ENCODE peak calls at places on chromosomes 5 and 9, in four cellular contexts. One of them, this sample, is unnamed.

GRCh38 chr5:28082610-28083009 is 1044.2 kb upstream of the CDH9 start:
- DNase-seq in GM12865: no peak
- DNase-seq in right lobe of liver: no peak
- DNase-seq in CD4-positive, alpha-beta memory T cell: no peak
- DNase-seq in this sample: peak; percentile 40

GRCh38 chr5:110869927-110870326 is 131.1 kb downstream of the SLC25A46 start:
- DNase-seq in CD4-positive, alpha-beta memory T cell: no peak
- DNase-seq in GM12865: no peak
- DNase-seq in right lobe of liver: no peak
- DNase-seq in this sample: no peak

GRCh38 chr9:111916234-111916645 is 19.6 kb downstream of the UGCG start:
- DNase-seq in CD4-positive, alpha-beta memory T cell: no peak
- DNase-seq in GM12865: peak; percentile 72
- DNase-seq in right lobe of liver: no peak
- DNase-seq in this sample: no peak

GRCh38 chr9:115359011-115359780 is 241.2 kb upstream of the TNC start:
- DNase-seq in CD4-positive, alpha-beta memory T cell: no peak
- DNase-seq in right lobe of liver: no peak
- DNase-seq in GM12865: no peak
- DNase-seq in this sample: no peak

GRCh38 chr5:2017540-2018389 is 135.0 kb upstream of the IRX4 start:
- DNase-seq in CD4-positive, alpha-beta memory T cell: peak; percentile 12
- DNase-seq in right lobe of liver: no peak
- DNase-seq in GM12865: peak; percentile 49
- DNase-seq in this sample: no peak

GRCh38 chr5:43602456-43602817 is 543 bp upstream of the NNT start:
- DNase-seq in GM12865: peak; percentile 53
- DNase-seq in CD4-positive, alpha-beta memory T cell: peak; percentile 31
- DNase-seq in right lobe of liver: no peak
- DNase-seq in this sample: no peak

GRCh38 chr5:32642276-32643002 is 57.1 kb downstream of the SUB1 start:
- DNase-seq in GM12865: no peak
- DNase-seq in right lobe of liver: no peak
- DNase-seq in CD4-positive, alpha-beta memory T cell: no peak
- DNase-seq in this sample: no peak

GRCh38 chr9:127854169-127854833 is at the start of gene ENG:
- DNase-seq in GM12865: no peak
- DNase-seq in CD4-positive, alpha-beta memory T cell: no peak
- DNase-seq in right lobe of liver: peak; percentile 76
- DNase-seq in this sample: no peak

GRCh38 chr9:18438300-18438925 is 35.5 kb upstream of the ADAMTSL1 start:
- DNase-seq in CD4-positive, alpha-beta memory T cell: no peak
- DNase-seq in right lobe of liver: peak; percentile 54
- DNase-seq in GM12865: no peak
- DNase-seq in this sample: no peak

GRCh38 chr5:180816608-180817534 is 14.3 kb upstream of the MGAT1 start:
- DNase-seq in GM12865: no peak
- DNase-seq in right lobe of liver: no peak
- DNase-seq in CD4-positive, alpha-beta memory T cell: no peak
- DNase-seq in this sample: no peak

GRCh38 chr5:63401434-63402046 is 560.7 kb downstream of the HTR1A start:
- DNase-seq in GM12865: peak; percentile 63
- DNase-seq in right lobe of liver: peak; percentile 65
- DNase-seq in CD4-positive, alpha-beta memory T cell: no peak
- DNase-seq in this sample: peak; percentile 33

GRCh38 chr9:79352322-79352721 is 219.4 kb upstream of the TLE4 start:
- DNase-seq in right lobe of liver: no peak
- DNase-seq in GM12865: no peak
- DNase-seq in CD4-positive, alpha-beta memory T cell: no peak
- DNase-seq in this sample: no peak

DNA sequence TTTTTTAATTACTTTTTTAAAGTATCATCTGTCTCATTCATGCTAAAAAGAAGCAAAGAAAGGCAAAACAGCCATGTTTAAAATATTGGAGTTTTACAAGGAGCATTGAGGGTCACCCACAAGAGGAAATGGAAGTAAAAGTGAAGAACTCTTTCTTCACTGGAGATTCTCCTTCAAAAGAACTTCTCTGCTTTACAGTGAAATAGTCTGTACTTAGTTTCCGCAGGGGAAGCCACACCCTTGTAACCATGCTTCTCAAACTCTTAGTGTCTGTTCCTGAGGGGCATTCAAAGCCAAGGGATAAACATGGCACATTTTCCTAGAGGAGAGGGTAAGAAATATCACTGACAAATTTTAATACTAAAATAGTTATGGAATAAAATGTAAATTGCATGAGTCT is 8.6 kb downstream of the C9orf72 start:
- DNase-seq in GM12865: no peak
- DNase-seq in CD4-positive, alpha-beta memory T cell: no peak
- DNase-seq in right lobe of liver: no peak
- DNase-seq in this sample: no peak
- H3K4me3 ChIP-seq in GM12865: no peak overlapping the region
- H3K4me3 ChIP-seq in CD4-positive, alpha-beta memory T cell: no peak overlapping the region
- H3K4me3 ChIP-seq in right lobe of liver: no peak overlapping the region
- H3K4me3 ChIP-seq in this sample: no peak overlapping the region

DNA sequence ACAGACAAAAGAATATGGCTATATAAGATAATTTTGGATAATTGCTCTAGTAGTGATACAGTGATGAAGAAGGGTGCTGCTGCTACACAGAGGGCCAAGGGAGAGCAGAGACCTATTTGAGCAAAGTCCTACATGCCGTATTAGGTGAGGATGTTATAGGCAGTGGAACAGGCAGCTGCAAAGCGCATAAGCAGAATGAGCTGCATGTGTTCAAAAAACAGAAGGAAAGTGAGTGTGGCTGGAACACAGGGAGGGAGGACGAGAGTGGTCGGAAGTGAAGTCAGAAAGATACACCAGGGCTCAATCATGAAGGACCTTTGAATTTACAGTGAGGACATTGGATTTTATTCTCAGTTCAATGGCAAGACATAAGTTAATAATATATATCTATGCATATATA is 35.4 kb downstream of the ITGA2 start:
- DNase-seq in right lobe of liver: no peak
- DNase-seq in GM12865: no peak
- DNase-seq in CD4-positive, alpha-beta memory T cell: no peak
- DNase-seq in this sample: no peak
- H3K4me3 ChIP-seq in right lobe of liver: no peak overlapping the region
- H3K4me3 ChIP-seq in GM12865: no peak overlapping the region
- H3K4me3 ChIP-seq in CD4-positive, alpha-beta memory T cell: no peak overlapping the region
- H3K4me3 ChIP-seq in this sample: no peak overlapping the region

GRCh38 chr5:33792559-33792958 is 99.2 kb downstream of the ADAMTS12 start:
- DNase-seq in CD4-positive, alpha-beta memory T cell: no peak
- DNase-seq in GM12865: no peak
- DNase-seq in right lobe of liver: no peak
- DNase-seq in this sample: no peak

GRCh38 chr5:33789558-33789957 is 102.2 kb downstream of the ADAMTS12 start:
- DNase-seq in right lobe of liver: no peak
- DNase-seq in GM12865: no peak
- DNase-seq in CD4-positive, alpha-beta memory T cell: no peak
- DNase-seq in this sample: no peak

GRCh38 chr5:33795532-33795931 is 96.3 kb downstream of the ADAMTS12 start:
- DNase-seq in CD4-positive, alpha-beta memory T cell: no peak
- DNase-seq in right lobe of liver: no peak
- DNase-seq in GM12865: no peak
- DNase-seq in this sample: no peak

GRCh38 chr5:33794550-33795300 is 97.1 kb downstream of the ADAMTS12 start:
- DNase-seq in right lobe of liver: no peak
- DNase-seq in GM12865: no peak
- DNase-seq in CD4-positive, alpha-beta memory T cell: no peak
- DNase-seq in this sample: no peak

DNA sequence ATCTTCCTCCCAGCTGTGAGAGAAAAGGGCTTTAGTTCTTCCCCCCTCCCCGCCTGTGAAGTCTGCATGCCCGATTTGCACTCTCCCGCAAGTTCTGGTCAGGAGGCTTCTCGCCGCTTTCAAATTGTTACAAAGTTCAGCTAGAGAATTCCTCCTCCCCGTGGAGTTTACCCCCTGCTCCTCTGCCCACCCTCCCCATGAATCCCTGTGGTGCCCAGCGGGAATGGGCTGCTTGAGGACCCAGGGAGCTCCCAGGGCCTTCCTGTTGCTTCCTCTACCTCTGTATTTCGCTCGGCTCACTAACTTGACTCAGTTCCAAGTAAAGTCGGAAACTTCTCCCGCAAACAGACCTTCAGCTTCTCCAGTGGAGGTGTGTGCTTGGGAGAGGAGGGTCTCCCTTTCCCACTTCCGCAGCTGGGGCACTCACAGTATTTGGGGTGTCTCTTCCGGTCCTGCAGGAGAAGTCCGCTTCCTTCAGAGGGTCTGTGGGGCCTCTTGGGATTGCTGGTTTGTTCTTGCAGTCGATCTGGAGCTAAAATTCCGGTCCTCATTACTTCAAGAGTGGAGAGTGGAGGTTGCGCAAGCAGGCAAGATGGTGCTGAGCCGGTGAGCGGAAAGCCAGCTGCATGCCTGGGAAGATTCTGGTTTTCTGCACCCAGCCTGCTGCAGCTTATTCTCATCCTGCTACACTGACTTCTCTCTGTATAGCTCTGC is 97.8 kb downstream of the ADAMTS12 start:
- DNase-seq in GM12865: no peak
- DNase-seq in right lobe of liver: no peak
- DNase-seq in CD4-positive, alpha-beta memory T cell: no peak
- DNase-seq in this sample: no peak
- H3K4me3 ChIP-seq in GM12865: no peak overlapping the region
- H3K4me3 ChIP-seq in right lobe of liver: no peak overlapping the region
- H3K4me3 ChIP-seq in CD4-positive, alpha-beta memory T cell: no peak overlapping the region
- H3K4me3 ChIP-seq in this sample: no peak overlapping the region

GRCh38 chr5:88676637-88677481 is 206.1 kb downstream of the MEF2C start:
- DNase-seq in right lobe of liver: no peak
- DNase-seq in CD4-positive, alpha-beta memory T cell: no peak
- DNase-seq in GM12865: no peak
- DNase-seq in this sample: no peak
- H3K4me3 ChIP-seq in right lobe of liver: no peak overlapping the region
- H3K4me3 ChIP-seq in CD4-positive, alpha-beta memory T cell: no peak overlapping the region
- H3K4me3 ChIP-seq in GM12865: peak overlapping the region; percentile 59
- H3K4me3 ChIP-seq in this sample: no peak overlapping the region

GRCh38 chr5:91383956-91384300 is 811 bp upstream of the ARRDC3 start:
- DNase-seq in CD4-positive, alpha-beta memory T cell: no peak
- DNase-seq in GM12865: peak; percentile 38
- DNase-seq in right lobe of liver: no peak
- DNase-seq in this sample: no peak

GRCh38 chr5:91383027-91383955 is at the start of gene ARRDC3:
- DNase-seq in CD4-positive, alpha-beta memory T cell: peak; percentile 96
- DNase-seq in GM12865: peak; percentile 99
- DNase-seq in right lobe of liver: peak; percentile 97
- DNase-seq in this sample: peak; percentile 99

GRCh38 chr5:91382530-91383026 is 539 bp downstream of the ARRDC3 start:
- DNase-seq in CD4-positive, alpha-beta memory T cell: peak; percentile 57
- DNase-seq in GM12865: peak; percentile 64
- DNase-seq in right lobe of liver: no peak
- DNase-seq in this sample: peak; percentile 33

GRCh38 chr5:91386120-91386519 is 3.0 kb upstream of the ARRDC3 start:
- DNase-seq in GM12865: no peak
- DNase-seq in CD4-positive, alpha-beta memory T cell: no peak
- DNase-seq in right lobe of liver: no peak
- DNase-seq in this sample: no peak

DNA sequence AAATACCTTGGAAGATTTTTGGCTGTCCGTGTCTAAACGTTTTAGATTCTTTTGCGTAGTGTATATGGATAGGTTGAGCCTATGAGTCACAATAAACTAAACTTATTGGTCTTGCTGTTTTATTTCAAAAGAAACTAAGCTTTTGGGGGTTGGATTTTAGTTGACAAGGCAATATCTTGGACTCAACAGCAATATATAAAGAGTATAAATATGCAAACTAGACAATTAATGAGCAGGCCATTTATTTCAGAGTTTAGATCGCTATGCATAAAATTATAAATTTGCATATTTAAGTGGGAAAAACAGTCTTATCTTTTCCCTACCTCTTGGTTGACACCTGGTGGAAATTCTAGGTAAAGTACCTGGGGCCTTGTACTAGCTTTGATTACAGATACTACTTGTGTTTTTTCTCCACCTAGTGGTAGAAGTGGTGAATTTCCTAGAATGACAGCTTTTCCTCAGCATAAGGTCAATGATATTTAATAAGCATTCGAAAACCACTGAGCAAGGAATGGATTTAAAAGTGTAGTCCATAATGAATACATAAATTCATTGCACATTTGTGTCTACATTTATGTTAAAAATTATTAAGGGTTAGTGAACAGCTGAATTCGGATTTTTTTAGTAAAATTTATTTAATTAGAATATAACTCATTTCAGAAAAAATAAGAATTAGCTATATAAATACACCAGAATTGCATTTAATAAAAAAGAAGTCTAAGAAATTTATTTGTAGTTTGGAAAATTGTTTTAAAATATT is 1.7 kb upstream of the ARRDC3 start:
- DNase-seq in right lobe of liver: no peak
- DNase-seq in CD4-positive, alpha-beta memory T cell: peak; percentile 80
- DNase-seq in GM12865: peak; percentile 92
- DNase-seq in this sample: no peak
- H3K4me3 ChIP-seq in right lobe of liver: peak overlapping the region; percentile 74
- H3K4me3 ChIP-seq in CD4-positive, alpha-beta memory T cell: peak overlapping the region; percentile 81
- H3K4me3 ChIP-seq in GM12865: peak overlapping the region; percentile 62
- H3K4me3 ChIP-seq in this sample: no peak overlapping the region

GRCh38 chr5:223791-224190 is 5.7 kb downstream of the SDHA start:
- DNase-seq in CD4-positive, alpha-beta memory T cell: no peak
- DNase-seq in GM12865: no peak
- DNase-seq in right lobe of liver: no peak
- DNase-seq in this sample: no peak
- H3K4me3 ChIP-seq in CD4-positive, alpha-beta memory T cell: no peak overlapping the region
- H3K4me3 ChIP-seq in GM12865: no peak overlapping the region
- H3K4me3 ChIP-seq in right lobe of liver: no peak overlapping the region
- H3K4me3 ChIP-seq in this sample: no peak overlapping the region

This sample was measured in pancreas.